ENCODE peak calls at places on chromosomes 11 and 22, in four cellular contexts. R, H, A and X are unnamed samples.

GRCh38 chr11:64799925-64800632 is 2.9 kb downstream of the MAP4K2 start:
- DNase-seq in H (peak), R (no peak), A (no peak), X (no peak)

GRCh38 chr11:8686325-8686724 is 3.7 kb downstream of the RPL27A start:
- DNase-seq in R (no peak), H (no peak), A (no peak), X (no peak)

GRCh38 chr11:6480299-6480914 is 724 bp downstream of the ARFIP2 start:
- DNase-seq in H (no peak), R (no peak), A (no peak), X (no peak)

GRCh38 chr11:134655189-134655937 is 243.3 kb upstream of the B3GAT1 start:
- DNase-seq in R (no peak), A (no peak), H (no peak), X (no peak)

GRCh38 chr22:50444663-50445062 is 30.2 kb downstream of the SBF1 start:
- DNase-seq in A (no peak), H (no peak), R (no peak), X (peak)

GRCh38 chr22:24951942-24952836 is at the start of gene KIAA1671:
- DNase-seq in H (peak), A (peak), R (peak), X (peak)

GRCh38 chr11:107116358-107116757 is 98.1 kb upstream of the GUCY1A2 start:
- DNase-seq in A (no peak), R (no peak), H (no peak), X (no peak)

GRCh38 chr11:47861762-47862161 is 13.6 kb upstream of the NUP160 start:
- DNase-seq in H (no peak), R (no peak), A (no peak), X (peak)

GRCh38 chr11:44623716-44624491 is 58.4 kb downstream of the CD82 start:
- DNase-seq in H (no peak), R (no peak), A (no peak), X (no peak)

DNA sequence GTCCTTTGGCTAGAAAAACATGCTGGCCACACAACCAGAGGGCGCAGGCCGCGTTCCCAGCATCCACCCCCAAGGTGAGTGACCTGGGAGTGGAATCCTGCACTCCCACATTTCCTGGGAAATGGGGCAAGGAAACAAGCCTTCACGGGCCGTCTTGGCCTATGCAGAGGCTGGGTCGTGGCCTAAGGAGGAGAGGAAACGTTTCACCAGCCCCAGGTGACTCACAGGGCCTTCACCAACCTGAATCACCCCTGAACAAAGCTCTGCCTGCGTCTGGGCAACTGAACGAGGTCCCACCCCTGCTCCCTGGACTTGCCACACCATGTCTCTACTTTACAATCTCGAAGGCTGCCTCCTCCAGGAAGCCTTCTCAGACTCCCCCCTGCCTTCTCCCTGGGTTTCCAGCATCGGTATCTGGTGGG is 13.2 kb downstream of the MYH9 start:
- DNase-seq in A (no peak), R (no peak), H (no peak), X (peak)
- H3K4me3 ChIP-seq in A (no peak), R (no peak), H (no peak), X (no peak)

GRCh38 chr22:36573815-36574350 is 44.9 kb upstream of the EIF3D start:
- DNase-seq in R (no peak), A (no peak), H (no peak), X (no peak)

GRCh38 chr22:36579441-36579840 is 50.5 kb upstream of the EIF3D start:
- DNase-seq in H (no peak), R (no peak), A (no peak), X (no peak)

GRCh38 chr22:36578619-36579018 is 49.7 kb upstream of the EIF3D start:
- DNase-seq in R (no peak), H (no peak), A (no peak), X (no peak)

GRCh38 chr22:36580371-36580770 is 51.4 kb upstream of the EIF3D start:
- DNase-seq in A (no peak), R (no peak), H (no peak), X (no peak)

DNA sequence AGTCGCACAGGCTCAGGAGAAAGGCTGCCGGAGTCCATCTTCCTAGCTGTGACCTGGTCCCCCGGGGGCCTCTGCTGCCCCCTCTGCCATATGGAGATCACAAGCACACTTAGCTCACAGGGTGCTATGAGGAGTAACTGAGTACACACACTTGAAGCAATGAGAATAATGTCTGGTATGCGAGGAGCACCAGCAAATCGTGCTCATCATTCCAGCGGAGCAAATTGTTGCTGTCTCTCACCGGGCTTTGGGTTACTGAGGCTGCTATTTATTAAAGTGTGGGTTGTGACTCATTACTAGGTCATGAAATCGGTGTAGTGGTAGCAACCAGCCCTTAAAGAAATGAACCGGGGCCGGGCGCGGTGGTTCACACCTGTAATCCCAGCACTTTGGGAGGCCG is 48.1 kb upstream of the EIF3D start:
- DNase-seq in A (no peak), R (no peak), H (peak), X (peak)
- TF ChIP-seq PHF8 in A (no peak), R (no peak), H (no peak), X (no peak)

GRCh38 chr11:69501891-69502860 is 20.7 kb downstream of the LINC01488 start:
- DNase-seq in H (no peak), A (no peak), R (no peak), X (no peak)
- TF ChIP-seq JUN in H (no peak), A (no peak), R (no peak), X (no peak)

DNA sequence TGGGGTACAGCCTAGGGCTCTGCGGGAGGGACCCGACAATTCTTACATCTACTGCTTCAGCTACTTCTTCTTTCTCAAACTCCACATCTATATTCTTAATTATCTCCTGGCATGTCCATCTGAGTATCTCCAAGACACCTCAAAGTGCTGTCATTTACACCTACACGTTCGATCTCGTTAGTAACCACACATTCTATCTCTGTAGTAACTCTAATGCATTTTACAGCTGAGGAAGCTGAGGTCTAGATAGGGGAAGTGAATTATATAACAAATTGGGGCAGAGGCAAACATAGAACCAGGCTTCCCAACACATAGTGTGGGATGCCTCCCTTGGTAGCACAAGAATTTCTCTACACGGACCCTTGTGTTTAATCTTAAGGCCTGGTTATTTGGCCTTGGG is 27.6 kb upstream of the RRM1 start:
- DNase-seq in A (no peak), H (no peak), R (no peak), X (no peak)
- H3K4me3 ChIP-seq in A (no peak), H (no peak), R (no peak), X (no peak)